ENCODE peak calls at places on chromosomes 4 and X, in four cellular contexts. One of them, this sample, is unnamed.
A peak's percentile ranks its signal among the peaks of the same experiment; 100 is the strongest.

GRCh38 chr4:95394733-95395306 is 154.0 kb downstream of the UNC5C start:
- DNase-seq in prostate gland: no peak
- DNase-seq in stomach: no peak
- DNase-seq in A549: no peak
- DNase-seq in this sample: no peak

GRCh38 chr4:2320152-2320551 is 58.2 kb upstream of the MXD4 start:
- DNase-seq in prostate gland: no peak
- DNase-seq in stomach: peak; percentile 26
- DNase-seq in A549: no peak
- DNase-seq in this sample: no peak

GRCh38 chr4:2818351-2818939 is 25.2 kb upstream of the ADD1 start:
- DNase-seq in prostate gland: no peak
- DNase-seq in stomach: no peak
- DNase-seq in A549: no peak
- DNase-seq in this sample: peak; percentile 57

GRCh38 chr4:1604706-1605205 is 79.4 kb downstream of the FAM53A start:
- DNase-seq in A549: no peak
- DNase-seq in stomach: peak; percentile 58
- DNase-seq in prostate gland: peak; percentile 48
- DNase-seq in this sample: no peak

GRCh38 chr4:827209-828081 is 1.5 kb upstream of the CPLX1 start:
- DNase-seq in prostate gland: no peak
- DNase-seq in A549: no peak
- DNase-seq in stomach: no peak
- DNase-seq in this sample: no peak

GRCh38 chrX:107102980-107103379 is 15.6 kb downstream of the RBM41 start:
- DNase-seq in A549: no peak
- DNase-seq in stomach: no peak
- DNase-seq in prostate gland: no peak
- DNase-seq in this sample: no peak

GRCh38 chr4:55854132-55854531 is 684 bp downstream of the EXOC1 start:
- DNase-seq in A549: no peak
- DNase-seq in prostate gland: no peak
- DNase-seq in stomach: no peak
- DNase-seq in this sample: no peak

GRCh38 chr4:15004701-15005301 is 2.5 kb downstream of the CPEB2 start:
- DNase-seq in prostate gland: peak; percentile 86
- DNase-seq in A549: no peak
- DNase-seq in stomach: peak; percentile 93
- DNase-seq in this sample: peak; percentile 82

GRCh38 chrX:45850775-45851433 is 650.2 kb upstream of the DIPK2B start:
- DNase-seq in stomach: peak; percentile 29
- DNase-seq in prostate gland: peak; percentile 19
- DNase-seq in A549: peak; percentile 15
- DNase-seq in this sample: peak; percentile 14

GRCh38 chrX:103849558-103849957 is 17.5 kb upstream of the RAB9B start:
- DNase-seq in prostate gland: no peak
- DNase-seq in stomach: no peak
- DNase-seq in A549: no peak
- DNase-seq in this sample: no peak

GRCh38 chr4:20320232-20320631 is 68.5 kb downstream of the SLIT2 start:
- DNase-seq in A549: no peak
- DNase-seq in prostate gland: no peak
- DNase-seq in stomach: no peak
- DNase-seq in this sample: no peak

DNA sequence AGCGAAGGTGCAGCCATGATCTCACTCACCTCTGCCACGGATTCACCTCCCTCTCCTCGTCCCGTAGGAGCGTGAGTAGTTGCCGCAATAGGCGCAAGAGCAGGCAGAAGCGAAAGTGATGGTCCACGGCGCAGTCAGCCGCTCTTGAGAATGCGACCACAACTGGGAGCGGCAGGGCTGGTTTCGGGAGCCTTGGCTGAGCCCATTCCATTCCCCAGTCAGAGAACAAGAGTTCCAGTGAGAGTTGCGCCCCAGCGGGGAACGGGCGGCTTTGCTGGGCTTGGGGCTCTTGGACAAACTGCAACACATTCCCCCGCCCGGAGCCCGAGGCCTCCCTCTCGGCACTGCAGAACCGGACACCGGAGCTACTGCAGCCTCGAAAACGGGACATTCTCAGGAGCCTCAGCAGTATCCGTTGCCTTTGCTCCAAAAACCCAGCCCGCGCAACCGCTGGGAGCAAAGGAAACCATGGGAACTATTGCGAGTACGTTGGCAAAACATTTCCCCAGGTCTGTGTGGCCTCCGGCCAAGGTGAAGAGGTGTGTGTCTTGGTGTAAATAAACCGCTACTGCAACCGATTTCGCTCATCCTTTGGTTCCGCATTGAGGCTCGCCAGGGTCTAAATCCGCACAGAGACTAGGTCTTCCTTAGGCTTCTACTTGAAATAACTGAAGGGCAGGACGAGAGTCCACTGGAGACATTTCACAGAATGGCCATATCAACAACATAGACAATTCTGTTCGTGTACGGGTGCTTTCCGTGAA is 5.7 kb upstream of the ZBTB33 start:
- DNase-seq in prostate gland: peak; percentile 56
- DNase-seq in stomach: peak; percentile 77
- DNase-seq in A549: peak; percentile 63
- DNase-seq in this sample: peak; percentile 78
- TF ChIP-seq POLR2A in prostate gland: no peak
- TF ChIP-seq POLR2A in stomach: no peak
- TF ChIP-seq POLR2A in A549: peak; percentile 6
- TF ChIP-seq POLR2A in this sample: peak; percentile 22

GRCh38 chrX:9341305-9342201 is 123.3 kb upstream of the TBL1X start:
- DNase-seq in stomach: peak; percentile 68
- DNase-seq in prostate gland: no peak
- DNase-seq in A549: peak; percentile 45
- DNase-seq in this sample: peak; percentile 62
- TF ChIP-seq CTCF in stomach: no peak
- TF ChIP-seq CTCF in prostate gland: no peak
- TF ChIP-seq CTCF in A549: no peak
- TF ChIP-seq CTCF in this sample: no peak

DNA sequence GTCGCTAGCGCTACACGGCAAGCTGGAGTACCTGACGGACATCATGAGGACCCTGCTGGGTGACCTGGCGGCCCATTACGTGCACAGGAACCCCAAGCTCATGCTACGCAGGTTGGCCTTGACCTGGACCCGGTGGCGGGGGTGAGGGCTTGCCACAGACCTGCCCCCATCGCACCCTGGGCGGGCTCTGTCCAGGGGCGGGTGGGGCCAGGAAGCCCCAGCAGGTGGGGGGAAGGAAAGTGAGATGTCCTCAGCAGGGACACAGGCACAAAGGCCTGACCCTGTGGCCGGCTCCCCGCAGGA is 5.6 kb upstream of the SRPK3 start:
- DNase-seq in stomach: no peak
- DNase-seq in A549: no peak
- DNase-seq in prostate gland: no peak
- DNase-seq in this sample: no peak
- H3K27ac ChIP-seq in stomach: no peak overlapping the region
- H3K27ac ChIP-seq in A549: no peak overlapping the region
- H3K27ac ChIP-seq in prostate gland: no peak overlapping the region
- H3K27ac ChIP-seq in this sample: no peak overlapping the region

DNA sequence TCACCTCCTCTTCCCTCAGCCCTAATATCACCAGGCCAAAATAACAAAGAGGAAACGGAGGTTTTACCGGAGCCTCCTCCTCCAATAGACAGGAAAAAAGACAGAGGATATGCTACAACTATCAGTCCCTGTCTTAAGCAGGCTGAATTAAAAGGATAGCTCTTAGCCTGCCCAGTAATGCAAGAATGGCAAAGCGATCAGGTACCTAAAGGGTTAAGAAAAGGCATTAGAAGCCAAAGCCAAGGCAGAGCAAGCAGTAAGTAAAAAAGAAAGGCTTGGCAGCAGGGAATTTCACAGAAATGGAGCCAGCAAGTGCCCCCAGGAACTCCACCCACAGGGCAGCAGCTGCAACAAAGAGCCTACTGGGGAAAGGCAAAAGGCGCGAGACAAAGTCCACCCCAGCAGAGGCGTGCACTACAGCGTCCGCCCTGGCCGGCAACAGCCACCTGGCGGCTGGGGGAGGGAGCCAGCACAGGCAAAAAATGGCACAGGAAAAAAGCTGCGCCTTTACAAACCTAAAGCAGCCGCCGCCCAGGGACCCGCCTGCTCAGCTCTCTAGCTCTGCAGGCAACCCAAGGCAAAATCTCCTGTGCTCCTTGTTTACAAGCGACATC is 220.6 kb upstream of the ZC4H2 start:
- DNase-seq in prostate gland: peak; percentile 16
- DNase-seq in stomach: peak; percentile 70
- DNase-seq in A549: peak; percentile 1
- DNase-seq in this sample: no peak
- TF ChIP-seq POLR2A in prostate gland: no peak
- TF ChIP-seq POLR2A in stomach: no peak
- TF ChIP-seq POLR2A in A549: no peak
- TF ChIP-seq POLR2A in this sample: no peak

GRCh38 chr4:43782391-43782790 is 666.2 kb downstream of the KCTD8 start:
- DNase-seq in prostate gland: no peak
- DNase-seq in A549: no peak
- DNase-seq in stomach: no peak
- DNase-seq in this sample: no peak
- TF ChIP-seq CTCF in prostate gland: no peak
- TF ChIP-seq CTCF in A549: no peak
- TF ChIP-seq CTCF in stomach: no peak
- TF ChIP-seq CTCF in this sample: no peak

GRCh38 chr4:57501715-57502114 is 391.5 kb upstream of the IGFBP7 start:
- DNase-seq in A549: peak; percentile 1
- DNase-seq in prostate gland: no peak
- DNase-seq in stomach: no peak
- DNase-seq in this sample: no peak
- H3K27ac ChIP-seq in A549: peak overlapping the region; percentile 64
- H3K27ac ChIP-seq in prostate gland: no peak overlapping the region
- H3K27ac ChIP-seq in stomach: no peak overlapping the region
- H3K27ac ChIP-seq in this sample: no peak overlapping the region

GRCh38 chrX:52263417-52263816 is 78.7 kb downstream of the MAGED4 start:
- DNase-seq in A549: no peak
- DNase-seq in stomach: no peak
- DNase-seq in prostate gland: no peak
- DNase-seq in this sample: no peak

GRCh38 chrX:52261125-52261462 is 76.4 kb downstream of the MAGED4 start:
- DNase-seq in A549: no peak
- DNase-seq in prostate gland: no peak
- DNase-seq in stomach: no peak
- DNase-seq in this sample: no peak

GRCh38 chrX:52265713-52266112 is 81.0 kb downstream of the MAGED4 start:
- DNase-seq in A549: no peak
- DNase-seq in prostate gland: no peak
- DNase-seq in stomach: no peak
- DNase-seq in this sample: no peak

GRCh38 chrX:52262195-52262546 is 77.5 kb downstream of the MAGED4 start:
- DNase-seq in A549: no peak
- DNase-seq in stomach: no peak
- DNase-seq in prostate gland: no peak
- DNase-seq in this sample: no peak

DNA sequence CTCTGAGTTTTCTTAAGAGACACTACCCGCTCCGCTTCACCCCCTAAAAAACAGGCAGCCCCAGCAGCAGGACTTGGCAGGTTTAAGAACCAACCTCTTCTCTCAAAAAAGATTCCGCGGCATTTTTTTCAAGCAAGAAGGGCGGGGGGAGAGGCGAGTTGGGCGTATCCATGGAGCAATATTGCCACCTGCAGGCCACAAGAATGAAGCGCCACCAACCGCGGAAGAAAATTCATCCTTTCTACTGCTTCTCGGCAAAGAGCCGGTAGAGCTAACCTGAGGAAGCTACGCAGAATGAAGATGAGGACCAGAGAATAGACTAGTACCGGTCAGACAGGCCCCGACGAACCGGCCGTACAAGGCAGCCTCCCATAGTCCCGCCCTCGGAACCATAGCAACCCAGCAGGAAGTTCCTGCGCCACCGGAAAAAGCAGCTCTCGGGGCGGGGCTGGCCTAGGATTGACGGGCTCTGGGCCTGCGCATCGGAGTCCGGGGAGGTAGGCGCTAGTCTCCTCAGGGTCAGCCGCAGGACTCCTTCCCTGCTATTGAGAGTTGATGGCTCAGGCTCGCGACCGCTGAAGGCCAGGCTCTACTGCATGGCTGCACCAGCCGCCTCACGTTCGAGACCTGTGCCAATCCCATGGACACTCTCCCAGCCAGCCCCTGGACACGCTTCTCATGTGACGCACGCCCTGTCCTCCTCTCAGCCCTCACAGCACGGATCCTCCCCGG is 76.9 kb downstream of the MAGED4 start:
- DNase-seq in prostate gland: peak; percentile 88
- DNase-seq in A549: peak; percentile 50
- DNase-seq in stomach: peak; percentile 96
- DNase-seq in this sample: peak; percentile 98
- TF ChIP-seq POLR2A in prostate gland: peak; percentile 55
- TF ChIP-seq POLR2A in A549: peak; percentile 84
- TF ChIP-seq POLR2A in stomach: no peak
- TF ChIP-seq POLR2A in this sample: no peak

This sample was measured in ovary.